ENCODE peak calls at places on chromosomes 13 and 19, in eight cellular contexts. T is uterus, L is A673, F is HCT116, I is upper lobe of left lung, P is stomach, J is breast epithelium, R is mammary epithelial cell. X is an unnamed sample. For H3K4me1, the result is how much of the 10 kb centered on the place peaks cover.

GRCh38 chr19:32877977-32878745 is 8.6 kb upstream of the SLC7A9 start:
- DNase-seq in T (no peak), L (no peak), F (no peak), I (peak), P (peak), J (no peak), R (no peak), X (no peak)

GRCh38 chr13:37403776-37404497 is 194.6 kb downstream of the POSTN start:
- DNase-seq in T (no peak), L (no peak), F (no peak), I (no peak), P (no peak), J (no peak), R (peak), X (no peak)

GRCh38 chr13:113348591-113348990 is 15.3 kb downstream of the GRTP1 start:
- DNase-seq in T (no peak), L (no peak), F (no peak), I (peak), P (no peak), J (no peak), R (no peak), X (no peak)

GRCh38 chr19:57818378-57818777 is 3.7 kb upstream of the ZNF552 start:
- DNase-seq in T (no peak), L (no peak), F (no peak), I (no peak), P (no peak), J (no peak), R (no peak), X (no peak)

GRCh38 chr19:49120868-49121267 is 1.5 kb downstream of the PPFIA3 start:
- DNase-seq in T (no peak), L (no peak), F (no peak), I (no peak), P (no peak), J (no peak), R (no peak), X (no peak)

GRCh38 chr13:113981201-113981605 is 7.3 kb upstream of the C13orf46 start:
- DNase-seq in T (no peak), L (peak), F (peak), I (peak), P (peak), J (peak), R (peak), X (peak)

GRCh38 chr13:106098778-106099177 is 436.7 kb downstream of the EFNB2 start:
- DNase-seq in T (no peak), L (peak), F (no peak), I (no peak), P (no peak), J (no peak), R (no peak), X (no peak)

GRCh38 chr13:99087954-99088491 is 110.2 kb upstream of the DOCK9 start:
- DNase-seq in T (no peak), L (no peak), F (no peak), I (no peak), P (no peak), J (no peak), R (no peak), X (no peak)

GRCh38 chr13:108383676-108384075 is 114.2 kb downstream of the TNFSF13B start:
- DNase-seq in T (no peak), L (peak), F (no peak), I (no peak), P (no peak), J (no peak), R (no peak), X (no peak)

GRCh38 chr19:20453424-20453938 is 112.1 kb downstream of the ZNF737 start:
- DNase-seq in T (no peak), L (no peak), F (no peak), I (no peak), P (no peak), J (no peak), R (no peak), X (no peak)

GRCh38 chr19:49342291-49342721 is 7.1 kb downstream of the CD37 start:
- DNase-seq in T (peak), L (no peak), F (no peak), I (no peak), P (no peak), J (no peak), R (no peak), X (no peak)

GRCh38 chr19:52398091-52398461 is 427 bp downstream of the ZNF528 start:
- DNase-seq in T (no peak), L (no peak), F (no peak), I (no peak), P (no peak), J (no peak), R (no peak), X (no peak)

GRCh38 chr13:47853236-47853635 is 147.8 kb downstream of the SUCLA2 start:
- DNase-seq in T (no peak), L (no peak), F (no peak), I (no peak), P (no peak), J (no peak), R (peak), X (no peak)

GRCh38 chr19:46962030-46962570 is 57.5 kb upstream of the NPAS1 start:
- DNase-seq in T (no peak), L (no peak), F (no peak), I (no peak), P (no peak), J (no peak), R (no peak), X (no peak)

GRCh38 chr13:109904218-109904617 is 117.8 kb upstream of the IRS2 start:
- DNase-seq in T (no peak), L (peak), F (peak), I (no peak), P (no peak), J (no peak), R (peak), X (no peak)

GRCh38 chr19:35107541-35107939 is 8.1 kb upstream of the FXYD3 start:
- DNase-seq in T (no peak), L (no peak), F (peak), I (no peak), P (peak), J (peak), R (peak), X (peak)

GRCh38 chr13:40084934-40085333 is 429.5 kb downstream of the COG6 start:
- DNase-seq in T (no peak), L (no peak), F (no peak), I (no peak), P (no peak), J (no peak), R (no peak), X (no peak)

GRCh38 chr13:27005556-27005955 is 166.1 kb downstream of the USP12 start:
- DNase-seq in T (no peak), L (no peak), F (no peak), I (no peak), P (no peak), J (no peak), R (no peak), X (no peak)

GRCh38 chr13:26971990-26972888 is 199.4 kb downstream of the USP12 start:
- DNase-seq in T (no peak), L (peak), F (peak), I (no peak), P (peak), J (no peak), R (peak), X (peak)

GRCh38 chr13:104737713-104738112 is 1671.5 kb upstream of the SLC10A2 start:
- DNase-seq in T (no peak), L (no peak), F (no peak), I (no peak), P (no peak), J (no peak), R (no peak), X (no peak)

GRCh38 chr13:32530841-32531253 is 7.7 kb downstream of the N4BP2L2 start:
- DNase-seq in T (peak), L (peak), F (no peak), I (no peak), P (no peak), J (no peak), R (peak), X (peak)

GRCh38 chr13:106922384-106922783 is 354.4 kb upstream of the ARGLU1 start:
- DNase-seq in T (no peak), L (no peak), F (no peak), I (no peak), P (no peak), J (no peak), R (no peak), X (no peak)

GRCh38 chr13:33711441-33711840 is 106.5 kb upstream of the RFC3 start:
- DNase-seq in T (no peak), L (no peak), F (no peak), I (no peak), P (no peak), J (no peak), R (no peak), X (no peak)

GRCh38 chr13:110491869-110492268 is 69.7 kb downstream of the RAB20 start:
- DNase-seq in T (no peak), L (no peak), F (no peak), I (peak), P (no peak), J (no peak), R (no peak), X (no peak)

GRCh38 chr19:38634757-38635482 is 12.5 kb upstream of the ACTN4 start:
- DNase-seq in T (peak), L (peak), F (no peak), I (no peak), P (peak), J (peak), R (no peak), X (peak)

GRCh38 chr19:7415163-7415856 is 66.6 kb downstream of the ARHGEF18 start:
- DNase-seq in T (no peak), L (no peak), F (no peak), I (peak), P (peak), J (peak), R (no peak), X (no peak)

GRCh38 chr19:19578241-19578640 is 40.2 kb downstream of the CILP2 start:
- DNase-seq in T (no peak), L (peak), F (no peak), I (no peak), P (no peak), J (no peak), R (no peak), X (no peak)

GRCh38 chr13:40059540-40060232 is 404.2 kb downstream of the COG6 start:
- DNase-seq in T (no peak), L (no peak), F (no peak), I (no peak), P (no peak), J (no peak), R (peak), X (no peak)

GRCh38 chr13:39330504-39330903 is 272.5 kb downstream of the LHFPL6 start:
- DNase-seq in T (no peak), L (no peak), F (no peak), I (no peak), P (no peak), J (no peak), R (no peak), X (no peak)

GRCh38 chr13:93480553-93481106 is 254.0 kb downstream of the GPC6 start:
- DNase-seq in T (no peak), L (no peak), F (no peak), I (no peak), P (no peak), J (no peak), R (no peak), X (no peak)

GRCh38 chr13:51148952-51149573 is 38.0 kb upstream of the C13orf42 start:
- DNase-seq in T (peak), L (peak), F (peak), I (no peak), P (no peak), J (no peak), R (peak), X (peak)

GRCh38 chr19:52369463-52370340 is at the start of gene ZNF880:
- DNase-seq in T (peak), L (peak), F (no peak), I (peak), P (peak), J (peak), R (peak), X (peak)

GRCh38 chr19:47020992-47021496 is 1.4 kb downstream of the NPAS1 start:
- DNase-seq in T (no peak), L (no peak), F (no peak), I (peak), P (no peak), J (no peak), R (no peak), X (no peak)

GRCh38 chr19:45403781-45404556 is 900 bp downstream of the PPP1R13L start:
- DNase-seq in T (no peak), L (peak), F (no peak), I (no peak), P (peak), J (peak), R (peak), X (peak)

GRCh38 chr19:39142655-39143054 is 17.1 kb downstream of the PAK4 start:
- DNase-seq in T (no peak), L (no peak), F (no peak), I (no peak), P (no peak), J (no peak), R (no peak), X (no peak)

GRCh38 chr13:113337556-113337955 is 26.4 kb downstream of the GRTP1 start:
- DNase-seq in T (no peak), L (no peak), F (no peak), I (no peak), P (no peak), J (no peak), R (no peak), X (no peak)

GRCh38 chr19:15331419-15332310 is 674 bp downstream of the BRD4 start:
- DNase-seq in T (peak), L (peak), F (no peak), I (peak), P (peak), J (no peak), R (peak), X (peak)

GRCh38 chr13:76014618-76015315 is 378.6 kb downstream of the LMO7 start:
- DNase-seq in T (no peak), L (no peak), F (no peak), I (no peak), P (no peak), J (no peak), R (peak), X (no peak)

DNA sequence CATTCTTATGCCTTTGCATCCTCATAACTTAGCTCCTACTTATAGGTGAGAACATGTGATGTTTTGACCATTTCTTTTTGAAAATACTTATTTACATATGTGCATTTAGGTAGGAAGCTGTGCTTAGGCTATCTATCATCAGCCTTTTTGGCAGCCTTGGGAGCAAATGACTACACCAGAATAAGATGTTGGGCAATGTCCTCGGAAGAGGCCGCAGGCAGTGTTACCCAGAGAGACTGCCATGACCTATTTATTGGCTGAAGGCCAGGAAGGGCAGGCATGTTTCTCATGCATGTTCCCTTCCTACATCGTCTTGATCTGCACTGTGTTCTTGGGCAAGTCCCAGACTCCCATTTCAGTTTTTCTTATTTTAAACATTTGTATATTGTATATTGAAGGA is 122.2 kb downstream of the B3GLCT start:
- DNase-seq in T (peak), L (no peak), F (no peak), I (no peak), P (no peak), J (no peak), R (peak), X (no peak)
- H3K4me3 ChIP-seq in T (no peak), L (no peak), F (no peak), I (no peak), P (no peak), J (no peak), R (no peak), X (no peak)

DNA sequence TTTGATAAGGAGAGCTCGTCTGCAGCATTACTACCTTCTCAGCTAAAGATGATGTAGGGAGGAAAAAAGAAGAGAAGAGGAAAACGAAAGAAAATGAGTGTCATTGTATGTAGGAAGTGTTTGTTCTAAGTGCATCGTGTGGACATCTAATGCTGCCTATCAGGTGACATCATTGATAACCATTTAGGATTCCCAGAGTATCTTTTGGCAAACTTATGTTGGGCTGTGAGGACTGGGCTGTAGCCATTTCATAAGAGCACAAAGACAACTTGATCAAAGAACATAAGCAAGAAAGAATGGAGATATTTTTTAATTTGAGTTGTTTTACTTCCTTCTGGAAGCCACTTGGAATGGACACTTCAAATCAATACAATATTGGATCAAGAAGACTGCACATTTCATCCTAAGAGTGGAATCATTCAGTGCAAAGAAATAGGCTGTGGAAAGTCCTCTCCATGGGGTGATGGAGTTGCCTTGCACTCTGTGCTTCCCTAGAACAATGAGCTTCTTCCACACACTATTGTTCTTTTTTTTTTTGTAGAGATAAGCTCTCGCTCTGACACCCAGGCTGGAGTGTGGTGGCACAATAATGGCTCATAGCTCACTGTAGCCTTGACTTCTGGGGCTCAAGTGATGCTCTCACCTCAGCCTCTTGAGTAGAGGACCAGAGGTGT is 52.4 kb upstream of the UBL3 start:
- DNase-seq in T (no peak), L (no peak), F (no peak), I (no peak), P (no peak), J (no peak), R (no peak), X (no peak)
- TF ChIP-seq CTCF in T (no peak), L (no peak), F (no peak), I (no peak), P (no peak), J (no peak), R (no peak), X (no peak)

GRCh38 chr19:8566855-8567254 is 10.4 kb downstream of the MYO1F start:
- DNase-seq in T (no peak), L (no peak), F (no peak), I (no peak), P (no peak), J (no peak), R (no peak), X (no peak)
- H3K4me1 ChIP-seq in T (under half), L (under half), F (under half), I (under half), P (under half), J (under half), R (under half), X (under half)

GRCh38 chr19:41449865-41450178 is 6.9 kb downstream of the ERICH4 start:
- DNase-seq in T (no peak), L (no peak), F (no peak), I (no peak), P (no peak), J (no peak), R (no peak), X (no peak)

GRCh38 chr19:41445575-41445974 is 2.6 kb downstream of the ERICH4 start:
- DNase-seq in T (no peak), L (no peak), F (no peak), I (no peak), P (no peak), J (peak), R (no peak), X (no peak)

GRCh38 chr19:41452584-41453275 is 9.8 kb downstream of the ERICH4 start:
- DNase-seq in T (no peak), L (no peak), F (no peak), I (no peak), P (no peak), J (no peak), R (no peak), X (no peak)

GRCh38 chr19:41447732-41448332 is 4.9 kb downstream of the ERICH4 start:
- DNase-seq in T (no peak), L (no peak), F (no peak), I (no peak), P (no peak), J (no peak), R (no peak), X (no peak)

DNA sequence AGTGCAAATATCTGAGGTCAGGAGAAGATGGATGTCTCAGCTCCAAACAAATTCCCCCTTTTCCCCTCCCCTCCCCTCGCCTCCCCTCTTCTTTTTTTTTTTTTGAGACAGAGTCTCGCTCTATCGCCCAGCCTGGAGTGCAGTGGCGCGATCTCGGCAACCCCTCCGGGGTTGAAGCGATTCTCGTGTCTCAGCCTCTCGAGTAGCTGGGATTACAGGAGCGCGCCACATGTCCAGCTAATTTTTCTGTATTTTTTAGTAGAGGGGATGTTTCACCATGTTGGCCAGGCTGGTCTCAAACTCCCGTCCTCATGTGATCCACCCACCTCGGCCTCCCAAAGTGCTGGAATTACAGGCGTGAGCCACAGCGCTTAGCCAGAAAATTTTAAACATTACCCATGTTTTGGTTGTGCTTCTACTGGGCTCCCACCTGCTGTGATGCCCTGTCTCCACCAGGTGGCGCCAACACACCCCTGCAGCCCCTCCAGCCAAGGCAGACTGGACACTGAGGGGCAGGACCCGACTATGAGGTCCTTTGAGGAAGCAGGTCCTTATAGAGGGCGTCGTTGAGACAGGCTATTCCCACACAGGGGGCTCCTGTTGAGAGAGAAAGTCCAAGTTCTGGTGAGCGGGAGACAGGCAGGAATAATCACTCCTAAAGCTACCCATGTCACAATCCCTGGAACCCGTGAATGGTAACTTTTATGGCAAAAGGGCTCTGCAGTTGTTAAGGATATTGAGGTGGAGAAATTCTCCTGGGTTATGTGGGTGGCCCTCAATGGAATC is 6.3 kb downstream of the ERICH4 start:
- DNase-seq in T (peak), L (peak), F (peak), I (peak), P (peak), J (peak), R (peak), X (peak)
- H3K4me3 ChIP-seq in T (peak), L (peak), F (peak), I (peak), P (peak), J (no peak), R (no peak), X (no peak)

DNA sequence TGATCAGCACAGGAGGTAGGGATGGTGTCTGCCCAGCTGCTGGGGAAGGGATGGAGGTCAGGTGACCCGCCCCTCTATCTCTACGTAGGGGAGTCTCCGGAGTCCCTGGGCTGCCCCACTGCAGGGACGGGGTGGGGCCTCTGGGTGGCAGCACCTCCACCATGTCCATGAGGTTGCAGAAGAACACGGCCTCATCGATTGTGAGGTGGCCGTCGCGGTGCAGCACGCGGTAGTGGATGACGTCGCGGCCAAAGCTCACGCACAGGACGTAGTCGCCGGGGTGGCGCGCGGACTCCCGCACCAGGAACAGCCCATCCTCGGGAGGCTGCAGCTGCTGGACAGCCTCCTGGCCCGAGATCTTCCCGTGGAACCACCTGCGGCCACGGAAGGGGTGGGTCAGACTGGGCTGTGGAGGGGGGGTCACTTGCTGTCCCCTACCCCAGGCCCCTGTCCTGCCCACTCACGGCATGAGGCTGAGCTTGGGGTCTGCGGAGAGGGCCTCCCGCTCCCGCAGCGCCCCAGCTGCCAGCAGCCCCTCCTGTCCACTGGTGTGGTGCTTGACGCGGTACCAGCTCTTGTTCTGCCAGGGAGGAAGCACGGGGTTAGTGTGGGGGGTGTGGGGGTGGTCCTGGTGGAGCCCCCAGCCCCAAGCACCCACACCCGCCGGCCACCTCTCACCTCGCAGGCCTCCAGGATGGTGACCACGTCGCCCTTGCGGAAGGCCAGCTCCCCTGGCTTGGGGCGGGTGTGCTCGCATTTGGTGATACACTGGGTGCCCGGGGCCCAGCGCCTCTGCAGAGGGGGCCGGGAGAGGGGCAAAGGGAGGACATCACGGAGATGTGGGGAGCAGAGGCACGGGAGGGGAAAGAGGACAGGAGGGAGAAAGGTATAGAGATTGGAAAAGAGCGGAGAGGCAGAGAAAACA is 2.3 kb downstream of the MATK start:
- DNase-seq in T (no peak), L (no peak), F (no peak), I (peak), P (no peak), J (no peak), R (no peak), X (no peak)
- TF ChIP-seq CTCF in T (no peak), L (peak), F (peak), I (no peak), P (no peak), J (no peak), R (peak), X (no peak)